ENCODE peak calls at places on chromosomes 2 and 18, in four cellular contexts. H, W, O and L are unnamed samples.

GRCh38 chr2:149064365-149064841 is 25.9 kb downstream of the LYPD6B start:
- DNase-seq in H (no peak), W (no peak), O (peak), L (no peak)

GRCh38 chr2:16278421-16279200 is 338.3 kb downstream of the MYCN start:
- DNase-seq in H (no peak), W (no peak), O (no peak), L (no peak)

GRCh38 chr2:170177950-170178781 is at the start of gene MYO3B:
- DNase-seq in H (peak), W (peak), O (no peak), L (peak)

GRCh38 chr18:10190564-10190963 is 263.9 kb upstream of the APCDD1 start:
- DNase-seq in H (no peak), W (no peak), O (no peak), L (peak)

GRCh38 chr2:20110876-20111275 is 59.4 kb upstream of the LAPTM4A start:
- DNase-seq in H (peak), W (no peak), O (no peak), L (no peak)

GRCh38 chr2:203327582-203327917 is 644 bp upstream of the ABI2 start:
- DNase-seq in H (no peak), W (no peak), O (no peak), L (no peak)

GRCh38 chr2:106053116-106053515 is 141.0 kb downstream of the UXS1 start:
- DNase-seq in H (no peak), W (peak), O (no peak), L (peak)

GRCh38 chr18:2312440-2312839 is 258.9 kb downstream of the METTL4 start:
- DNase-seq in H (no peak), W (no peak), O (no peak), L (no peak)

GRCh38 chr18:35609236-35609635 is 27.7 kb downstream of the GALNT1 start:
- DNase-seq in H (no peak), W (no peak), O (no peak), L (no peak)

GRCh38 chr18:8898990-8899389 is 193.6 kb downstream of the MTCL1 start:
- DNase-seq in H (peak), W (no peak), O (peak), L (no peak)

GRCh38 chr2:134173338-134174016 is 80.4 kb upstream of the MGAT5 start:
- DNase-seq in H (peak), W (no peak), O (no peak), L (no peak)

GRCh38 chr18:12336887-12337286 is 28.8 kb downstream of the TUBB6 start:
- DNase-seq in H (no peak), W (no peak), O (peak), L (peak)

GRCh38 chr2:134320930-134321329 is 67.1 kb downstream of the MGAT5 start:
- DNase-seq in H (no peak), W (no peak), O (no peak), L (no peak)

GRCh38 chr2:96832751-96833507 is 10.9 kb downstream of the ANKRD23 start:
- DNase-seq in H (no peak), W (no peak), O (peak), L (peak)

GRCh38 chr2:168207861-168208260 is 39.5 kb downstream of the STK39 start:
- DNase-seq in H (no peak), W (no peak), O (no peak), L (no peak)

GRCh38 chr2:56729212-56729611 is 545.4 kb downstream of the CCDC85A start:
- DNase-seq in H (no peak), W (no peak), O (no peak), L (peak)

GRCh38 chr2:52036036-52036435 is 1004.1 kb upstream of the NRXN1 start:
- DNase-seq in H (no peak), W (no peak), O (no peak), L (peak)

GRCh38 chr18:9055185-9055584 is 47.3 kb upstream of the NDUFV2 start:
- DNase-seq in H (no peak), W (peak), O (no peak), L (peak)

GRCh38 chr2:107412209-107412904 is 414.3 kb upstream of the RGPD4 start:
- DNase-seq in H (no peak), W (no peak), O (no peak), L (peak)

GRCh38 chr2:240839152-240840143 is 19.4 kb upstream of the KIF1A start:
- DNase-seq in H (no peak), W (no peak), O (peak), L (peak)

GRCh38 chr18:55821219-55821618 is 233.2 kb upstream of the TCF4 start:
- DNase-seq in H (no peak), W (no peak), O (no peak), L (peak)

GRCh38 chr2:102103992-102104871 is 38.3 kb upstream of the IL1R1 start:
- DNase-seq in H (no peak), W (peak), O (no peak), L (peak)

GRCh38 chr2:4973354-4973753 is 718.8 kb upstream of the SOX11 start:
- DNase-seq in H (no peak), W (no peak), O (no peak), L (no peak)

GRCh38 chr2:150889141-150889540 is 372.5 kb downstream of the RBM43 start:
- DNase-seq in H (no peak), W (no peak), O (no peak), L (no peak)

GRCh38 chr2:227363756-227364155 is 15.3 kb downstream of the TM4SF20 start:
- DNase-seq in H (no peak), W (no peak), O (peak), L (peak)

GRCh38 chr2:1868683-1869141 is 124.4 kb upstream of the PXDN start:
- DNase-seq in H (no peak), W (no peak), O (peak), L (no peak)

GRCh38 chr2:79972661-79973060 is 331.9 kb downstream of the LRRTM1 start:
- DNase-seq in H (no peak), W (no peak), O (no peak), L (no peak)

GRCh38 chr2:47569658-47570398 is 166.9 kb downstream of the MSH2 start:
- DNase-seq in H (peak), W (no peak), O (peak), L (peak)

GRCh38 chr2:190093793-190094192 is 31.3 kb upstream of the MSTN start:
- DNase-seq in H (no peak), W (peak), O (no peak), L (peak)

GRCh38 chr2:96906719-96907404 is 37.0 kb upstream of the SEMA4C start:
- DNase-seq in H (no peak), W (no peak), O (peak), L (peak)

GRCh38 chr2:237403024-237403882 is 10.7 kb downstream of the COL6A3 start:
- DNase-seq in H (no peak), W (no peak), O (no peak), L (peak)

GRCh38 chr2:151767536-151767935 is 33.3 kb upstream of the NEB start:
- DNase-seq in H (no peak), W (no peak), O (no peak), L (no peak)

GRCh38 chr18:9711361-9712129 is 3.4 kb downstream of the RAB31 start:
- DNase-seq in H (no peak), W (no peak), O (no peak), L (no peak)

GRCh38 chr18:49728542-49728941 is 84.8 kb downstream of the ACAA2 start:
- DNase-seq in H (peak), W (no peak), O (peak), L (peak)

GRCh38 chr18:23890589-23890988 is 124.0 kb upstream of the TTC39C start:
- DNase-seq in H (no peak), W (peak), O (no peak), L (peak)

GRCh38 chr2:216590780-216591179 is 42.4 kb upstream of the IGFBP2 start:
- DNase-seq in H (peak), W (no peak), O (peak), L (peak)

GRCh38 chr2:33788044-33788443 is 188.9 kb upstream of the FAM98A start:
- DNase-seq in H (no peak), W (peak), O (no peak), L (peak)

GRCh38 chr2:164831887-164832286 is 9.7 kb downstream of the COBLL1 start:
- DNase-seq in H (no peak), W (no peak), O (no peak), L (no peak)

GRCh38 chr18:8685141-8685913 is 20.0 kb upstream of the MTCL1 start:
- DNase-seq in H (peak), W (no peak), O (no peak), L (peak)

GRCh38 chr18:75455249-75456183 is 28.0 kb upstream of the SMIM21 start:
- DNase-seq in H (no peak), W (no peak), O (peak), L (peak)

GRCh38 chr18:75454022-75454795 is 26.7 kb upstream of the SMIM21 start:
- DNase-seq in H (no peak), W (no peak), O (no peak), L (no peak)

GRCh38 chr18:75456277-75456676 is 28.8 kb upstream of the SMIM21 start:
- DNase-seq in H (no peak), W (no peak), O (no peak), L (peak)
- H3K4me3 ChIP-seq in H (no peak), W (peak), O (peak), L (peak)

GRCh38 chr2:50491541-50492114 is 540.3 kb downstream of the NRXN1 start:
- DNase-seq in H (peak), W (peak), O (peak), L (peak)
- TF ChIP-seq CTCF in H (peak), W (peak), O (peak), L (peak)

DNA sequence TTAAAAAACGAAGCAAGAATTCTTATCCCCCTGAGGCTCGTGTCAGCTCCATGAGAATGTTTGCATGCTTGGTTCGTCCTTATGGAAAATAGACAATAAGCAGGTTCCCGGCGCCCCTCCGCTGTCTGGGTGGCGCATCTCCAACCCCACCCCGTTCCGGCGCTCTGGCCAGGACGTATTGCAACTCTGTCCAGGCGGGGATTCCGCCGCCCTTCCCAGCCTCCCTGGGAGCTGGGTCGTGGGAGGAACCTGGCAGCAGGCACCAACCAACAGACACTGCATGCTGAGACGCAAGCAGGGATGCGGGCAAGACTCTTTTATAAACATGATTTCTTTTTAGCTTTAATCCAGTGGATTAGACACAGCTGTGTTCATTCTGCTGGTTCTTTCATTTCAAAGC is 240.1 kb downstream of the SH3BP4 start:
- DNase-seq in H (no peak), W (no peak), O (peak), L (peak)
- H3K4me3 ChIP-seq in H (no peak), W (no peak), O (no peak), L (no peak)

DNA sequence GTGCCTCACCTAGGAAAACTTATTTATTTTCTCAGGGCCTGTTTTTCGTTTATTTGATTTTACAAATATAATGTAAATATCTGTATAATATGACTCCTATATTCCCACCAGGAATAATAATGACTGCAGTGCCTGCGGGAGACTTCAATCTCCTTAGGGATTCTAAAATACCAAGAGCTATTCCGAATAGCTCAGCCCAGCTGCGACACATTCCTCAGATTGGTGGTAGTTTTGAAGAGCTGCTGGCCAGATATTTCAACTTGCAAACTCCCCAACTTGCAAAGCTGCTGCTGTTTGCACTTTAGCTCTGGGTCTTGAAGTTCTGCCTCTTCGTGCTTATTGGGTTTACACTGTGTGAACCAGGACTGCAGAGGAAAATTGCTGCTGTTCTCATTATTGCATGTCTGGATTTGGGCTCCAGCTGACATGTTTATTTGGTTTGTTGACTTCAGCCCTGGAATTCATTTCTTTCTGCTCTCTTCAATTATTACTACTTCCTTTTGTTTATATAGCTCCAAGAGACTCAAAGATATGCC is 480.2 kb upstream of the CHST9 start:
- DNase-seq in H (no peak), W (no peak), O (peak), L (no peak)
- TF ChIP-seq CTCF in H (no peak), W (no peak), O (no peak), L (no peak)

GRCh38 chr2:85542777-85543176 is 3.8 kb downstream of the MAT2A start:
- DNase-seq in H (no peak), W (no peak), O (no peak), L (no peak)

GRCh38 chr2:85539361-85540130 is 578 bp downstream of the MAT2A start:
- DNase-seq in H (peak), W (no peak), O (peak), L (peak)

GRCh38 chr2:85541753-85542457 is 2.9 kb downstream of the MAT2A start:
- DNase-seq in H (no peak), W (no peak), O (no peak), L (no peak)

GRCh38 chr2:85540131-85540587 is 1.2 kb downstream of the MAT2A start:
- DNase-seq in H (no peak), W (no peak), O (no peak), L (no peak)

GRCh38 chr2:85541262-85541661 is 2.3 kb downstream of the MAT2A start:
- DNase-seq in H (no peak), W (no peak), O (no peak), L (no peak)
- H3K4me3 ChIP-seq in H (peak), W (peak), O (peak), L (peak)